ENCODE peak calls at places on chromosomes 13 and 19, in five cellular contexts. L, Z, G, W and J are unnamed samples.

GRCh38 chr13:41700790-41701310 is 243.5 kb downstream of the RGCC start:
- DNase-seq in L (no peak), Z (no peak), G (no peak), W (peak), J (no peak)

GRCh38 chr19:39154626-39155100 is 29.1 kb downstream of the PAK4 start:
- DNase-seq in L (no peak), Z (peak), G (no peak), W (no peak), J (no peak)

GRCh38 chr13:73989244-73989843 is 144.9 kb downstream of the KLF12 start:
- DNase-seq in L (no peak), Z (no peak), G (no peak), W (no peak), J (no peak)

GRCh38 chr19:55383279-55383788 is 758 bp downstream of the TMEM238 start:
- DNase-seq in L (no peak), Z (no peak), G (no peak), W (no peak), J (no peak)

GRCh38 chr13:92989301-92989700 is 237.3 kb upstream of the GPC6 start:
- DNase-seq in L (no peak), Z (no peak), G (no peak), W (no peak), J (no peak)

GRCh38 chr13:19586904-19587634 is 25.7 kb upstream of the TPTE2 start:
- DNase-seq in L (peak), Z (no peak), G (peak), W (no peak), J (peak)

GRCh38 chr19:46863818-46864629 is 3.2 kb downstream of the ARHGAP35 start:
- DNase-seq in L (no peak), Z (peak), G (no peak), W (peak), J (no peak)

GRCh38 chr13:98506343-98507059 is 70.4 kb downstream of the STK24 start:
- DNase-seq in L (no peak), Z (no peak), G (no peak), W (no peak), J (no peak)

GRCh38 chr13:49171358-49171757 is 48.8 kb upstream of the MLNR start:
- DNase-seq in L (no peak), Z (no peak), G (no peak), W (no peak), J (no peak)

GRCh38 chr13:112954488-112955270 is 14.3 kb upstream of the MCF2L start:
- DNase-seq in L (no peak), Z (no peak), G (no peak), W (no peak), J (no peak)